ENCODE peak calls at places on chromosomes 12 and 14, in seven cellular contexts. S, T, W, M, F, J and D are unnamed samples.

GRCh38 chr14:68939893-68940613 is 39.0 kb downstream of the ACTN1 start:
- DNase-seq in S (no peak), T (no peak), W (no peak), M (no peak), F (peak), J (no peak), D (peak)

GRCh38 chr12:38890102-38890501 is 15.3 kb downstream of the CPNE8 start:
- DNase-seq in S (no peak), T (no peak), W (no peak), M (no peak), F (peak), J (no peak), D (no peak)

GRCh38 chr12:113071063-113071426 is 14.5 kb downstream of the DTX1 start:
- DNase-seq in S (no peak), T (no peak), W (no peak), M (no peak), F (no peak), J (no peak), D (peak)

GRCh38 chr14:56760164-56760914 is 49.9 kb downstream of the OTX2 start:
- DNase-seq in S (no peak), T (no peak), W (no peak), M (no peak), F (no peak), J (no peak), D (no peak)

GRCh38 chr12:49543914-49544815 is 5.3 kb downstream of the KCNH3 start:
- DNase-seq in S (no peak), T (no peak), W (no peak), M (no peak), F (no peak), J (no peak), D (no peak)

GRCh38 chr12:61780435-61780834 is 479.8 kb upstream of the USP15 start:
- DNase-seq in S (no peak), T (no peak), W (no peak), M (no peak), F (no peak), J (no peak), D (no peak)

GRCh38 chr14:64817631-64818030 is 62.1 kb downstream of the SPTB start:
- DNase-seq in S (no peak), T (no peak), W (no peak), M (no peak), F (no peak), J (no peak), D (no peak)

GRCh38 chr14:96053600-96054381 is 14.6 kb downstream of the C14orf132 start:
- DNase-seq in S (no peak), T (no peak), W (no peak), M (peak), F (peak), J (no peak), D (peak)

GRCh38 chr14:58866386-58866785 is 228.6 kb downstream of the DACT1 start:
- DNase-seq in S (no peak), T (no peak), W (no peak), M (peak), F (no peak), J (no peak), D (no peak)

GRCh38 chr14:105774001-105774400 is 247.6 kb downstream of the TMEM121 start:
- DNase-seq in S (no peak), T (no peak), W (no peak), M (no peak), F (no peak), J (no peak), D (no peak)

GRCh38 chr14:45156067-45156466 is 20.3 kb downstream of the FANCM start:
- DNase-seq in S (no peak), T (no peak), W (no peak), M (no peak), F (peak), J (no peak), D (no peak)

GRCh38 chr14:54866588-54866987 is 36.0 kb downstream of the GCH1 start:
- DNase-seq in S (no peak), T (no peak), W (no peak), M (no peak), F (no peak), J (no peak), D (no peak)

GRCh38 chr12:6752181-6752930 is 585 bp downstream of the MLF2 start:
- DNase-seq in S (no peak), T (no peak), W (peak), M (no peak), F (peak), J (peak), D (peak)

GRCh38 chr12:114288071-114288470 is 117.9 kb downstream of the TBX5 start:
- DNase-seq in S (no peak), T (no peak), W (no peak), M (no peak), F (peak), J (no peak), D (no peak)

GRCh38 chr14:93096923-93097322 is 18.8 kb downstream of the ITPK1 start:
- DNase-seq in S (no peak), T (no peak), W (no peak), M (no peak), F (no peak), J (no peak), D (no peak)